ENCODE peak calls at places on chromosome 1, in four cellular contexts. One of them, this sample, is unnamed.

GRCh38 chr1:22959545-22960360 is 12.9 kb downstream of the LACTBL1 start:
- DNase-seq in psoas muscle: no peak
- DNase-seq in endothelial cell: no peak
- DNase-seq in activated CD8-positive, alpha-beta memory T cell treated with anti-CD3 and anti-CD28 coated beads for 24 hours: peak; percentile 48
- DNase-seq in this sample: no peak

GRCh38 chr1:152912900-152913299 is 4.6 kb downstream of the IVL start:
- DNase-seq in activated CD8-positive, alpha-beta memory T cell treated with anti-CD3 and anti-CD28 coated beads for 24 hours: no peak
- DNase-seq in psoas muscle: no peak
- DNase-seq in endothelial cell: no peak
- DNase-seq in this sample: no peak

GRCh38 chr1:17119076-17119743 is at the start of gene PADI2:
- DNase-seq in activated CD8-positive, alpha-beta memory T cell treated with anti-CD3 and anti-CD28 coated beads for 24 hours: peak; percentile 78
- DNase-seq in endothelial cell: peak; percentile 67
- DNase-seq in psoas muscle: peak; percentile 87
- DNase-seq in this sample: peak; percentile 81

GRCh38 chr1:222654849-222655248 is 37.0 kb downstream of the MIA3 start:
- DNase-seq in psoas muscle: no peak
- DNase-seq in activated CD8-positive, alpha-beta memory T cell treated with anti-CD3 and anti-CD28 coated beads for 24 hours: peak; percentile 72
- DNase-seq in endothelial cell: no peak
- DNase-seq in this sample: no peak

GRCh38 chr1:225746361-225747179 is 31.1 kb upstream of the SRP9 start:
- DNase-seq in psoas muscle: peak; percentile 76
- DNase-seq in activated CD8-positive, alpha-beta memory T cell treated with anti-CD3 and anti-CD28 coated beads for 24 hours: no peak
- DNase-seq in endothelial cell: peak; percentile 9
- DNase-seq in this sample: peak; percentile 72

GRCh38 chr1:10064416-10065343 is 31.9 kb downstream of the UBE4B start:
- DNase-seq in psoas muscle: no peak
- DNase-seq in activated CD8-positive, alpha-beta memory T cell treated with anti-CD3 and anti-CD28 coated beads for 24 hours: no peak
- DNase-seq in endothelial cell: peak; percentile 9
- DNase-seq in this sample: no peak

GRCh38 chr1:89820423-89821321 is at the start of gene LRRC8D:
- DNase-seq in psoas muscle: peak; percentile 91
- DNase-seq in endothelial cell: peak; percentile 87
- DNase-seq in activated CD8-positive, alpha-beta memory T cell treated with anti-CD3 and anti-CD28 coated beads for 24 hours: peak; percentile 86
- DNase-seq in this sample: peak; percentile 95

GRCh38 chr1:19435851-19436465 is 49.4 kb downstream of the CAPZB start:
- DNase-seq in activated CD8-positive, alpha-beta memory T cell treated with anti-CD3 and anti-CD28 coated beads for 24 hours: no peak
- DNase-seq in psoas muscle: no peak
- DNase-seq in endothelial cell: no peak
- DNase-seq in this sample: no peak